ENCODE peak calls at places on chromosomes 3 and 15, in five cellular contexts. M, S, I, Y and C are unnamed samples.

GRCh38 chr3:8164145-8164544 is 337.5 kb upstream of the LMCD1 start:
- DNase-seq in M (no peak), Y (no peak), S (no peak), I (no peak), C (no peak)

GRCh38 chr15:76840830-76841460 is 64.2 kb downstream of the SCAPER start:
- DNase-seq in Y (no peak), I (no peak), S (peak; percentile 45), M (peak; percentile 24), C (no peak)

GRCh38 chr3:46866720-46867549 is 3.7 kb upstream of the MYL3 start:
- DNase-seq in M (no peak), S (no peak), I (peak; percentile 85), Y (no peak), C (no peak)

GRCh38 chr3:81695302-81695701 is 66.1 kb downstream of the GBE1 start:
- DNase-seq in Y (no peak), I (no peak), M (no peak), S (no peak), C (no peak)

GRCh38 chr3:150610785-150611184 is 7.7 kb downstream of the SELENOT start:
- DNase-seq in I (no peak), S (peak; percentile 23), Y (no peak), M (no peak), C (no peak)

GRCh38 chr3:31908391-31909097 is 72.5 kb downstream of the OSBPL10 start:
- DNase-seq in S (peak; percentile 94), I (no peak), Y (peak; percentile 9), M (no peak), C (no peak)

GRCh38 chr3:25558106-25558505 is 106.6 kb downstream of the TOP2B start:
- DNase-seq in M (no peak), S (peak; percentile 36), I (no peak), Y (no peak), C (no peak)

GRCh38 chr3:61315874-61316273 is 64.6 kb upstream of the FHIT start:
- DNase-seq in S (peak; percentile 48), M (no peak), Y (no peak), I (no peak), C (no peak)

GRCh38 chr3:9007928-9008327 is 44.7 kb upstream of the RAD18 start:
- DNase-seq in Y (no peak), M (no peak), S (no peak), I (no peak), C (no peak)

GRCh38 chr3:22523925-22524324 is 679.2 kb upstream of the UBE2E2 start:
- DNase-seq in I (no peak), Y (no peak), M (no peak), S (no peak), C (no peak)

GRCh38 chr3:29144807-29145206 is 136.1 kb upstream of the RBMS3 start:
- DNase-seq in I (no peak), Y (no peak), S (peak; percentile 38), M (peak; percentile 34), C (no peak)

GRCh38 chr15:66046326-66046725 is 177.0 kb downstream of the RAB11A start:
- DNase-seq in S (no peak), Y (no peak), M (no peak), I (no peak), C (no peak)

GRCh38 chr3:123749716-123750115 is 134.4 kb downstream of the MYLK start:
- DNase-seq in S (peak; percentile 98), I (no peak), Y (no peak), M (peak; percentile 86), C (no peak)

GRCh38 chr15:51200791-51201190 is 106.1 kb upstream of the TNFAIP8L3 start:
- DNase-seq in Y (no peak), M (no peak), I (no peak), S (no peak), C (no peak)

GRCh38 chr3:17179381-17180205 is 294.8 kb downstream of the PLCL2 start:
- DNase-seq in S (peak; percentile 24), Y (no peak), M (no peak), I (no peak), C (peak; percentile 14)

GRCh38 chr3:19931180-19931692 is 2.8 kb downstream of the EFHB start:
- DNase-seq in M (no peak), S (no peak), I (no peak), Y (no peak), C (no peak)

GRCh38 chr3:13954266-13954665 is 74.4 kb upstream of the WNT7A start:
- DNase-seq in S (no peak), M (no peak), I (no peak), Y (no peak), C (no peak)

GRCh38 chr3:188178293-188178950 is 24.5 kb downstream of the LPP start:
- DNase-seq in S (peak; percentile 77), I (no peak), Y (no peak), M (no peak), C (no peak)

GRCh38 chr15:39367591-39367990 is 213.3 kb upstream of the THBS1 start:
- DNase-seq in S (no peak), Y (no peak), I (no peak), M (no peak), C (no peak)

GRCh38 chr3:9111349-9112265 is 137.8 kb downstream of the SRGAP3 start:
- DNase-seq in M (no peak), S (no peak), I (no peak), Y (no peak), C (no peak)

GRCh38 chr3:48467110-48467454 is 20.5 kb downstream of the ATRIP start:
- DNase-seq in I (no peak), M (no peak), Y (no peak), S (no peak), C (no peak)

GRCh38 chr3:32137870-32138269 is 31.4 kb downstream of the GPD1L start:
- DNase-seq in M (no peak), Y (no peak), S (no peak), I (no peak), C (no peak)

GRCh38 chr15:66748320-66748779 is 46.3 kb downstream of the SMAD6 start:
- DNase-seq in S (peak; percentile 87), Y (no peak), I (no peak), M (peak; percentile 45), C (no peak)

GRCh38 chr3:42503251-42503924 is 945 bp downstream of the VIPR1 start:
- DNase-seq in M (no peak), S (no peak), I (no peak), Y (no peak), C (no peak)

GRCh38 chr3:98482717-98483482 is 14.6 kb upstream of the OR5K2 start:
- DNase-seq in I (no peak), M (no peak), S (peak; percentile 26), Y (no peak), C (no peak)

GRCh38 chr3:114496021-114496434 is 202.2 kb downstream of the TIGIT start:
- DNase-seq in M (no peak), Y (no peak), S (peak; percentile 78), I (no peak), C (no peak)